ENCODE peak calls at places on chromosomes 12 and 14, in nine cellular contexts. One of them, this sample, is unnamed.

GRCh38 chr14:22391908-22392307 is 197.1 kb downstream of the DAD1 start:
- DNase-seq in fibroblast of lung: peak; percentile 70
- DNase-seq in effector memory CD4-positive, alpha-beta T cell: no peak
- DNase-seq in aorta: peak; percentile 74
- DNase-seq in CD8-positive, alpha-beta memory T cell: no peak
- DNase-seq in astrocyte: peak; percentile 59
- DNase-seq in cardiac muscle cell: peak; percentile 88
- DNase-seq in uterus: peak; percentile 49
- DNase-seq in sigmoid colon: peak; percentile 72
- DNase-seq in this sample: peak; percentile 76

GRCh38 chr12:19517583-19517982 is 78.3 kb downstream of the AEBP2 start:
- DNase-seq in cardiac muscle cell: no peak
- DNase-seq in fibroblast of lung: peak; percentile 17
- DNase-seq in aorta: no peak
- DNase-seq in CD8-positive, alpha-beta memory T cell: no peak
- DNase-seq in astrocyte: no peak
- DNase-seq in uterus: no peak
- DNase-seq in sigmoid colon: no peak
- DNase-seq in effector memory CD4-positive, alpha-beta T cell: no peak
- DNase-seq in this sample: no peak

GRCh38 chr14:79056879-79057278 is 886.7 kb downstream of the NRXN3 start:
- DNase-seq in effector memory CD4-positive, alpha-beta T cell: no peak
- DNase-seq in aorta: no peak
- DNase-seq in sigmoid colon: no peak
- DNase-seq in fibroblast of lung: peak; percentile 86
- DNase-seq in cardiac muscle cell: no peak
- DNase-seq in CD8-positive, alpha-beta memory T cell: no peak
- DNase-seq in astrocyte: peak; percentile 88
- DNase-seq in uterus: no peak
- DNase-seq in this sample: peak; percentile 65

GRCh38 chr12:109982211-109982610 is 14.0 kb downstream of the GIT2 start:
- DNase-seq in CD8-positive, alpha-beta memory T cell: no peak
- DNase-seq in fibroblast of lung: no peak
- DNase-seq in aorta: no peak
- DNase-seq in uterus: no peak
- DNase-seq in sigmoid colon: no peak
- DNase-seq in effector memory CD4-positive, alpha-beta T cell: no peak
- DNase-seq in astrocyte: peak; percentile 64
- DNase-seq in cardiac muscle cell: peak; percentile 77
- DNase-seq in this sample: no peak

GRCh38 chr14:31700282-31701074 is 139.3 kb downstream of the NUBPL start:
- DNase-seq in cardiac muscle cell: no peak
- DNase-seq in fibroblast of lung: no peak
- DNase-seq in aorta: no peak
- DNase-seq in effector memory CD4-positive, alpha-beta T cell: no peak
- DNase-seq in astrocyte: no peak
- DNase-seq in sigmoid colon: no peak
- DNase-seq in uterus: no peak
- DNase-seq in CD8-positive, alpha-beta memory T cell: no peak
- DNase-seq in this sample: no peak

GRCh38 chr14:95025218-95025617 is 132.1 kb downstream of the DICER1 start:
- DNase-seq in effector memory CD4-positive, alpha-beta T cell: no peak
- DNase-seq in fibroblast of lung: no peak
- DNase-seq in sigmoid colon: no peak
- DNase-seq in astrocyte: no peak
- DNase-seq in CD8-positive, alpha-beta memory T cell: no peak
- DNase-seq in cardiac muscle cell: no peak
- DNase-seq in uterus: no peak
- DNase-seq in aorta: no peak
- DNase-seq in this sample: no peak

GRCh38 chr12:132015686-132016430 is 66.1 kb downstream of the EP400 start:
- DNase-seq in sigmoid colon: no peak
- DNase-seq in uterus: no peak
- DNase-seq in CD8-positive, alpha-beta memory T cell: no peak
- DNase-seq in aorta: no peak
- DNase-seq in astrocyte: no peak
- DNase-seq in fibroblast of lung: no peak
- DNase-seq in effector memory CD4-positive, alpha-beta T cell: no peak
- DNase-seq in cardiac muscle cell: no peak
- DNase-seq in this sample: no peak

GRCh38 chr14:23352506-23353432 is at the start of gene SLC22A17:
- DNase-seq in sigmoid colon: peak; percentile 94
- DNase-seq in astrocyte: peak; percentile 84
- DNase-seq in CD8-positive, alpha-beta memory T cell: no peak
- DNase-seq in effector memory CD4-positive, alpha-beta T cell: no peak
- DNase-seq in aorta: peak; percentile 84
- DNase-seq in uterus: peak; percentile 87
- DNase-seq in fibroblast of lung: peak; percentile 88
- DNase-seq in cardiac muscle cell: peak; percentile 92
- DNase-seq in this sample: peak; percentile 63

GRCh38 chr14:30751646-30752416 is 122.5 kb upstream of the COCH start:
- DNase-seq in uterus: no peak
- DNase-seq in aorta: no peak
- DNase-seq in astrocyte: no peak
- DNase-seq in sigmoid colon: no peak
- DNase-seq in effector memory CD4-positive, alpha-beta T cell: no peak
- DNase-seq in CD8-positive, alpha-beta memory T cell: no peak
- DNase-seq in fibroblast of lung: no peak
- DNase-seq in cardiac muscle cell: no peak
- DNase-seq in this sample: no peak

GRCh38 chr12:109718390-109718789 is 4.8 kb downstream of the FAM222A start:
- DNase-seq in CD8-positive, alpha-beta memory T cell: no peak
- DNase-seq in astrocyte: no peak
- DNase-seq in sigmoid colon: no peak
- DNase-seq in cardiac muscle cell: no peak
- DNase-seq in effector memory CD4-positive, alpha-beta T cell: no peak
- DNase-seq in uterus: no peak
- DNase-seq in fibroblast of lung: no peak
- DNase-seq in aorta: no peak
- DNase-seq in this sample: no peak

GRCh38 chr12:110115675-110116074 is 8.5 kb upstream of the IFT81 start:
- DNase-seq in effector memory CD4-positive, alpha-beta T cell: no peak
- DNase-seq in fibroblast of lung: no peak
- DNase-seq in aorta: no peak
- DNase-seq in astrocyte: no peak
- DNase-seq in sigmoid colon: no peak
- DNase-seq in uterus: no peak
- DNase-seq in CD8-positive, alpha-beta memory T cell: no peak
- DNase-seq in cardiac muscle cell: no peak
- DNase-seq in this sample: no peak

GRCh38 chr12:106137456-106138278 is 1.1 kb downstream of the NUAK1 start:
- DNase-seq in uterus: no peak
- DNase-seq in sigmoid colon: no peak
- DNase-seq in aorta: no peak
- DNase-seq in CD8-positive, alpha-beta memory T cell: no peak
- DNase-seq in effector memory CD4-positive, alpha-beta T cell: no peak
- DNase-seq in astrocyte: no peak
- DNase-seq in fibroblast of lung: no peak
- DNase-seq in cardiac muscle cell: peak; percentile 18
- DNase-seq in this sample: no peak

GRCh38 chr14:92945959-92946846 is 23.3 kb downstream of the CHGA start:
- DNase-seq in sigmoid colon: peak; percentile 79
- DNase-seq in aorta: no peak
- DNase-seq in cardiac muscle cell: peak; percentile 70
- DNase-seq in effector memory CD4-positive, alpha-beta T cell: no peak
- DNase-seq in CD8-positive, alpha-beta memory T cell: no peak
- DNase-seq in uterus: no peak
- DNase-seq in fibroblast of lung: peak; percentile 57
- DNase-seq in astrocyte: peak; percentile 45
- DNase-seq in this sample: peak; percentile 93
- H3K27ac ChIP-seq in sigmoid colon: no peak overlapping the region
- H3K27ac ChIP-seq in aorta: no peak overlapping the region
- H3K27ac ChIP-seq in cardiac muscle cell: no peak overlapping the region
- H3K27ac ChIP-seq in effector memory CD4-positive, alpha-beta T cell: no peak overlapping the region
- H3K27ac ChIP-seq in CD8-positive, alpha-beta memory T cell: no peak overlapping the region
- H3K27ac ChIP-seq in uterus: no peak overlapping the region
- H3K27ac ChIP-seq in fibroblast of lung: no peak overlapping the region
- H3K27ac ChIP-seq in astrocyte: no peak overlapping the region
- H3K27ac ChIP-seq in this sample: peak overlapping the region; percentile 32

DNA sequence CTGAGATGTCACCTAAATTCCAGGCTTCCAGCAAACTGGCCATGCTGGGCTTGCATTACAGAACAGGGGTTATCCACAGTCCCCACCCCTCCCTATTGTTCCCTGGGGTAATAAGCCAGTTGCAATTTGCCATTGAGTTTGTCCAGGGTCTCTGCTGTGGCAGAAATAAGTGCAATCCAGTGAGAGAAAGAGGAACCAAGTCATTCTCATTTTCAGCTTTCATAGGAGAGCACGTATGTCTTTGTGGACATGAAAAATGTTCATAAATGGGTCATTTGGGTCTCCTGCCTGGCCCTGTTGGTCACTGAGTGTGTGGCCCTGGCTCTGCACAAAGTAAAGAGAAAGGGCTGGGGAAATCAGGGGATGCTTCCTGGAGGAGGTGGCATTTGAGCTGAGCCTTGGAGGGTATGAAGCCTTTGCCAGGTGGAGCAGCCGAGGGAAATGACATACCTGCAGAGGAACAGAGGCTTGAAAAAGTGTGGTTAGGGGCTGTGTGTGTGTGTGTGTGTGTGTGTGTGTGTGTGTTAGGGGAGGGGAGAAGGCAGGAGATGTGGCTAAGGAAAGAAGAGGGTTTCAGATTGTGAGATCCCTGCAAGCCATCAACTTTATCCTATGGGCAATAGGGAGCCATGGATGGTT is 29.3 kb downstream of the CMKLR1 start:
- DNase-seq in effector memory CD4-positive, alpha-beta T cell: no peak
- DNase-seq in uterus: no peak
- DNase-seq in aorta: no peak
- DNase-seq in cardiac muscle cell: no peak
- DNase-seq in astrocyte: no peak
- DNase-seq in CD8-positive, alpha-beta memory T cell: no peak
- DNase-seq in sigmoid colon: no peak
- DNase-seq in fibroblast of lung: no peak
- DNase-seq in this sample: no peak
- H3K4me1 ChIP-seq in effector memory CD4-positive, alpha-beta T cell: peaks cover 17% of the 10 kb centered on the region
- H3K4me1 ChIP-seq in uterus: peaks cover 2% of the 10 kb centered on the region
- H3K4me1 ChIP-seq in aorta: peaks cover 7% of the 10 kb centered on the region
- H3K4me1 ChIP-seq in cardiac muscle cell: peaks cover 18% of the 10 kb centered on the region
- H3K4me1 ChIP-seq in astrocyte: peaks cover 27% of the 10 kb centered on the region
- H3K4me1 ChIP-seq in CD8-positive, alpha-beta memory T cell: peaks cover 33% of the 10 kb centered on the region
- H3K4me1 ChIP-seq in sigmoid colon: peaks cover 45% of the 10 kb centered on the region
- H3K4me1 ChIP-seq in fibroblast of lung: peaks cover 6% of the 10 kb centered on the region
- H3K4me1 ChIP-seq in this sample: no peaks in the 10 kb centered on the region

GRCh38 chr12:47205532-47206449 is 126.0 kb upstream of the AMIGO2 start:
- DNase-seq in cardiac muscle cell: no peak
- DNase-seq in fibroblast of lung: no peak
- DNase-seq in aorta: no peak
- DNase-seq in uterus: no peak
- DNase-seq in sigmoid colon: no peak
- DNase-seq in effector memory CD4-positive, alpha-beta T cell: peak; percentile 7
- DNase-seq in astrocyte: no peak
- DNase-seq in CD8-positive, alpha-beta memory T cell: no peak
- DNase-seq in this sample: no peak

GRCh38 chr12:47207829-47208248 is 128.1 kb upstream of the AMIGO2 start:
- DNase-seq in uterus: no peak
- DNase-seq in aorta: no peak
- DNase-seq in CD8-positive, alpha-beta memory T cell: no peak
- DNase-seq in effector memory CD4-positive, alpha-beta T cell: no peak
- DNase-seq in cardiac muscle cell: no peak
- DNase-seq in fibroblast of lung: no peak
- DNase-seq in astrocyte: no peak
- DNase-seq in sigmoid colon: no peak
- DNase-seq in this sample: no peak

GRCh38 chr12:47209014-47209413 is 129.3 kb upstream of the AMIGO2 start:
- DNase-seq in CD8-positive, alpha-beta memory T cell: no peak
- DNase-seq in effector memory CD4-positive, alpha-beta T cell: no peak
- DNase-seq in sigmoid colon: no peak
- DNase-seq in astrocyte: no peak
- DNase-seq in cardiac muscle cell: no peak
- DNase-seq in fibroblast of lung: no peak
- DNase-seq in uterus: no peak
- DNase-seq in aorta: no peak
- DNase-seq in this sample: no peak

GRCh38 chr12:47207005-47207717 is 127.4 kb upstream of the AMIGO2 start:
- DNase-seq in aorta: peak; percentile 63
- DNase-seq in astrocyte: no peak
- DNase-seq in cardiac muscle cell: no peak
- DNase-seq in uterus: no peak
- DNase-seq in sigmoid colon: no peak
- DNase-seq in fibroblast of lung: no peak
- DNase-seq in effector memory CD4-positive, alpha-beta T cell: peak; percentile 29
- DNase-seq in CD8-positive, alpha-beta memory T cell: peak; percentile 34
- DNase-seq in this sample: no peak

GRCh38 chr12:47206450-47206830 is 126.7 kb upstream of the AMIGO2 start:
- DNase-seq in sigmoid colon: no peak
- DNase-seq in effector memory CD4-positive, alpha-beta T cell: no peak
- DNase-seq in astrocyte: no peak
- DNase-seq in CD8-positive, alpha-beta memory T cell: no peak
- DNase-seq in aorta: no peak
- DNase-seq in cardiac muscle cell: no peak
- DNase-seq in uterus: no peak
- DNase-seq in fibroblast of lung: no peak
- DNase-seq in this sample: no peak
- H3K4me3 ChIP-seq in sigmoid colon: no peak overlapping the region
- H3K4me3 ChIP-seq in effector memory CD4-positive, alpha-beta T cell: peak overlapping the region; percentile 46
- H3K4me3 ChIP-seq in astrocyte: no peak overlapping the region
- H3K4me3 ChIP-seq in CD8-positive, alpha-beta memory T cell: peak overlapping the region; percentile 44
- H3K4me3 ChIP-seq in aorta: no peak overlapping the region
- H3K4me3 ChIP-seq in cardiac muscle cell: no peak overlapping the region
- H3K4me3 ChIP-seq in uterus: no peak overlapping the region
- H3K4me3 ChIP-seq in fibroblast of lung: no peak overlapping the region
- H3K4me3 ChIP-seq in this sample: no peak overlapping the region

DNA sequence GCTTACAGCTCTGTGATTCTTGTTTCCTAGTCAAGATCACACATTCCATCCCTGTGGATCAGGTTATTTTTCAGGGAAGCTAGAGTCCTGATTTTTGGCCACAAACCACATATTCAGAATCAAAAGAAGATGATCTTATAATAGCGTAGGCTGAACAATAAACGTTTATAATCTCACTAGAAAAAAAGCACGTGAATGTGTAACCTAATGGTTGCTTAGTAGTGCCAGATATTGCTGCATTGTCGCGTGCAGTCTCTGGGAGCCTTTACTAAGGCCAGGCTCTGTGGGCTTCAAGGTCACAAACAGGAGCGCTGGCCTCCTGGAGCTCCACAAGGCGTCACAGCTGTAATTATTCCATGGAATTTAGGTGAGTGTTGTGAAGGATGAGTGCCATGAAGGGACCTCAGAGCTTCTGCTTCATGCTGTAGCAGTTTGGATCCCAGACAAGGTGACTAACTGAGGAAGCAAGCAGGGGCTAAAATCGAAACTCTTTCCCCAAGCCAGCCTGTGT is 17.4 kb downstream of the CDKN1B start:
- DNase-seq in aorta: no peak
- DNase-seq in cardiac muscle cell: no peak
- DNase-seq in sigmoid colon: no peak
- DNase-seq in effector memory CD4-positive, alpha-beta T cell: no peak
- DNase-seq in astrocyte: peak; percentile 84
- DNase-seq in fibroblast of lung: no peak
- DNase-seq in uterus: no peak
- DNase-seq in CD8-positive, alpha-beta memory T cell: no peak
- DNase-seq in this sample: no peak
- H3K27ac ChIP-seq in aorta: no peak overlapping the region
- H3K27ac ChIP-seq in cardiac muscle cell: peak overlapping the region; percentile 24
- H3K27ac ChIP-seq in sigmoid colon: peak overlapping the region; percentile 71
- H3K27ac ChIP-seq in effector memory CD4-positive, alpha-beta T cell: peak overlapping the region; percentile 68
- H3K27ac ChIP-seq in astrocyte: peak overlapping the region; percentile 62
- H3K27ac ChIP-seq in fibroblast of lung: peak overlapping the region; percentile 88
- H3K27ac ChIP-seq in uterus: peak overlapping the region; percentile 75
- H3K27ac ChIP-seq in CD8-positive, alpha-beta memory T cell: no peak overlapping the region
- H3K27ac ChIP-seq in this sample: peak overlapping the region; percentile 55

This sample was measured in SJSA1.